ENCODE peak calls at places on chromosomes 5 and 9, in six cellular contexts. One of them, this sample, is unnamed.
A peak's percentile ranks its signal among the peaks of the same experiment; 100 is the strongest.

GRCh38 chr5:175344331-175345200 is 99.4 kb downstream of the DRD1 start:
- DNase-seq in IMR-90: peak; percentile 50
- DNase-seq in fibroblast of lung: peak; percentile 8
- DNase-seq in ovary: no peak
- DNase-seq in stomach: no peak
- DNase-seq in lung: no peak
- DNase-seq in this sample: no peak

GRCh38 chr5:78813286-78813685 is 164.7 kb upstream of the LHFPL2 start:
- DNase-seq in IMR-90: no peak
- DNase-seq in fibroblast of lung: no peak
- DNase-seq in ovary: no peak
- DNase-seq in stomach: no peak
- DNase-seq in lung: no peak
- DNase-seq in this sample: no peak

GRCh38 chr5:135033026-135033861 is 784 bp downstream of the PITX1 start:
- DNase-seq in IMR-90: peak; percentile 56
- DNase-seq in fibroblast of lung: peak; percentile 35
- DNase-seq in ovary: no peak
- DNase-seq in stomach: peak; percentile 43
- DNase-seq in lung: no peak
- DNase-seq in this sample: peak; percentile 51

GRCh38 chr9:33263936-33264472 is 504 bp downstream of the BAG1 start:
- DNase-seq in IMR-90: no peak
- DNase-seq in fibroblast of lung: peak; percentile 25
- DNase-seq in ovary: peak; percentile 59
- DNase-seq in stomach: peak; percentile 50
- DNase-seq in lung: peak; percentile 46
- DNase-seq in this sample: peak; percentile 72

GRCh38 chr5:71830626-71831539 is 111.8 kb downstream of the CARTPT start:
- DNase-seq in IMR-90: peak; percentile 83
- DNase-seq in fibroblast of lung: peak; percentile 88
- DNase-seq in ovary: peak; percentile 76
- DNase-seq in stomach: peak; percentile 69
- DNase-seq in lung: peak; percentile 51
- DNase-seq in this sample: peak; percentile 95

GRCh38 chr5:177309351-177310191 is 2.1 kb downstream of the MXD3 start:
- DNase-seq in IMR-90: peak; percentile 65
- DNase-seq in fibroblast of lung: peak; percentile 83
- DNase-seq in ovary: peak; percentile 53
- DNase-seq in stomach: peak; percentile 78
- DNase-seq in lung: peak; percentile 64
- DNase-seq in this sample: peak; percentile 75

GRCh38 chr5:23530571-23530970 is 23.2 kb downstream of the PRDM9 start:
- DNase-seq in IMR-90: no peak
- DNase-seq in fibroblast of lung: no peak
- DNase-seq in ovary: no peak
- DNase-seq in stomach: no peak
- DNase-seq in lung: no peak
- DNase-seq in this sample: no peak

GRCh38 chr9:106716820-106717219 is 146.1 kb upstream of the ZNF462 start:
- DNase-seq in IMR-90: peak; percentile 22
- DNase-seq in fibroblast of lung: no peak
- DNase-seq in ovary: no peak
- DNase-seq in stomach: no peak
- DNase-seq in lung: no peak
- DNase-seq in this sample: no peak

GRCh38 chr5:141615991-141616715 is 2.6 kb downstream of the DIAPH1 start:
- DNase-seq in IMR-90: no peak
- DNase-seq in fibroblast of lung: no peak
- DNase-seq in ovary: no peak
- DNase-seq in stomach: no peak
- DNase-seq in lung: no peak
- DNase-seq in this sample: no peak

GRCh38 chr5:34914671-34915138 is 599 bp downstream of the RAD1 start:
- DNase-seq in IMR-90: peak; percentile 29
- DNase-seq in fibroblast of lung: no peak
- DNase-seq in ovary: peak; percentile 35
- DNase-seq in stomach: peak; percentile 36
- DNase-seq in lung: no peak
- DNase-seq in this sample: peak; percentile 56

GRCh38 chr5:154477382-154478223 is 424 bp downstream of the HAND1 start:
- DNase-seq in IMR-90: peak; percentile 1
- DNase-seq in fibroblast of lung: no peak
- DNase-seq in ovary: no peak
- DNase-seq in stomach: no peak
- DNase-seq in lung: no peak
- DNase-seq in this sample: peak; percentile 27

GRCh38 chr5:174935854-174936474 is 211.6 kb downstream of the MSX2 start:
- DNase-seq in IMR-90: peak; percentile 30
- DNase-seq in fibroblast of lung: peak; percentile 68
- DNase-seq in ovary: no peak
- DNase-seq in stomach: peak; percentile 51
- DNase-seq in lung: peak; percentile 55
- DNase-seq in this sample: peak; percentile 77

GRCh38 chr9:21078702-21079101 is 960 bp upstream of the IFNB1 start:
- DNase-seq in IMR-90: no peak
- DNase-seq in fibroblast of lung: no peak
- DNase-seq in ovary: no peak
- DNase-seq in stomach: no peak
- DNase-seq in lung: no peak
- DNase-seq in this sample: no peak

GRCh38 chr9:11319477-11320060 is 706.8 kb upstream of the PTPRD start:
- DNase-seq in IMR-90: no peak
- DNase-seq in fibroblast of lung: no peak
- DNase-seq in ovary: no peak
- DNase-seq in stomach: no peak
- DNase-seq in lung: no peak
- DNase-seq in this sample: peak; percentile 6

GRCh38 chr9:16825971-16826370 is 44.5 kb downstream of the BNC2 start:
- DNase-seq in IMR-90: peak; percentile 96
- DNase-seq in fibroblast of lung: peak; percentile 73
- DNase-seq in ovary: no peak
- DNase-seq in stomach: no peak
- DNase-seq in lung: no peak
- DNase-seq in this sample: peak; percentile 86

GRCh38 chr5:43020294-43020711 is 19.8 kb downstream of the ANXA2R start:
- DNase-seq in IMR-90: peak; percentile 59
- DNase-seq in fibroblast of lung: no peak
- DNase-seq in ovary: no peak
- DNase-seq in stomach: no peak
- DNase-seq in lung: no peak
- DNase-seq in this sample: peak; percentile 74

GRCh38 chr9:114314881-114315722 is 7.8 kb upstream of the ORM1 start:
- DNase-seq in IMR-90: no peak
- DNase-seq in fibroblast of lung: no peak
- DNase-seq in ovary: peak; percentile 12
- DNase-seq in stomach: peak; percentile 51
- DNase-seq in lung: no peak
- DNase-seq in this sample: no peak

GRCh38 chr9:129478461-129478860 is 142.4 kb downstream of the C9orf50 start:
- DNase-seq in IMR-90: no peak
- DNase-seq in fibroblast of lung: no peak
- DNase-seq in ovary: no peak
- DNase-seq in stomach: no peak
- DNase-seq in lung: no peak
- DNase-seq in this sample: no peak

GRCh38 chr9:14686168-14686567 is 7.1 kb downstream of the ZDHHC21 start:
- DNase-seq in IMR-90: no peak
- DNase-seq in fibroblast of lung: no peak
- DNase-seq in ovary: no peak
- DNase-seq in stomach: no peak
- DNase-seq in lung: no peak
- DNase-seq in this sample: no peak

GRCh38 chr5:126676195-126676624 is 75.5 kb downstream of the PHAX start:
- DNase-seq in IMR-90: peak; percentile 60
- DNase-seq in fibroblast of lung: peak; percentile 68
- DNase-seq in ovary: peak; percentile 66
- DNase-seq in stomach: peak; percentile 57
- DNase-seq in lung: peak; percentile 56
- DNase-seq in this sample: peak; percentile 85

GRCh38 chr9:97628668-97629067 is 4.5 kb downstream of the TSTD2 start:
- DNase-seq in IMR-90: no peak
- DNase-seq in fibroblast of lung: no peak
- DNase-seq in ovary: no peak
- DNase-seq in stomach: no peak
- DNase-seq in lung: no peak
- DNase-seq in this sample: no peak

GRCh38 chr5:111830333-111830732 is 73.3 kb upstream of the NREP start:
- DNase-seq in IMR-90: peak; percentile 70
- DNase-seq in fibroblast of lung: peak; percentile 52
- DNase-seq in ovary: no peak
- DNase-seq in stomach: no peak
- DNase-seq in lung: no peak
- DNase-seq in this sample: peak; percentile 18

GRCh38 chr5:28512648-28513047 is 1474.3 kb upstream of the CDH9 start:
- DNase-seq in IMR-90: no peak
- DNase-seq in fibroblast of lung: no peak
- DNase-seq in ovary: no peak
- DNase-seq in stomach: no peak
- DNase-seq in lung: no peak
- DNase-seq in this sample: peak; percentile 75

GRCh38 chr9:16871358-16872151 is 1.1 kb upstream of the BNC2 start:
- DNase-seq in IMR-90: peak; percentile 88
- DNase-seq in fibroblast of lung: peak; percentile 94
- DNase-seq in ovary: peak; percentile 63
- DNase-seq in stomach: peak; percentile 35
- DNase-seq in lung: peak; percentile 46
- DNase-seq in this sample: peak; percentile 80

GRCh38 chr5:90557391-90557790 is 1.2 kb upstream of the ADGRV1 start:
- DNase-seq in IMR-90: no peak
- DNase-seq in fibroblast of lung: no peak
- DNase-seq in ovary: no peak
- DNase-seq in stomach: no peak
- DNase-seq in lung: no peak
- DNase-seq in this sample: no peak
- H3K4me3 ChIP-seq in IMR-90: no peak overlapping the region
- H3K4me3 ChIP-seq in fibroblast of lung: no peak overlapping the region
- H3K4me3 ChIP-seq in ovary: no peak overlapping the region
- H3K4me3 ChIP-seq in stomach: no peak overlapping the region
- H3K4me3 ChIP-seq in lung: no peak overlapping the region
- H3K4me3 ChIP-seq in this sample: no peak overlapping the region

DNA sequence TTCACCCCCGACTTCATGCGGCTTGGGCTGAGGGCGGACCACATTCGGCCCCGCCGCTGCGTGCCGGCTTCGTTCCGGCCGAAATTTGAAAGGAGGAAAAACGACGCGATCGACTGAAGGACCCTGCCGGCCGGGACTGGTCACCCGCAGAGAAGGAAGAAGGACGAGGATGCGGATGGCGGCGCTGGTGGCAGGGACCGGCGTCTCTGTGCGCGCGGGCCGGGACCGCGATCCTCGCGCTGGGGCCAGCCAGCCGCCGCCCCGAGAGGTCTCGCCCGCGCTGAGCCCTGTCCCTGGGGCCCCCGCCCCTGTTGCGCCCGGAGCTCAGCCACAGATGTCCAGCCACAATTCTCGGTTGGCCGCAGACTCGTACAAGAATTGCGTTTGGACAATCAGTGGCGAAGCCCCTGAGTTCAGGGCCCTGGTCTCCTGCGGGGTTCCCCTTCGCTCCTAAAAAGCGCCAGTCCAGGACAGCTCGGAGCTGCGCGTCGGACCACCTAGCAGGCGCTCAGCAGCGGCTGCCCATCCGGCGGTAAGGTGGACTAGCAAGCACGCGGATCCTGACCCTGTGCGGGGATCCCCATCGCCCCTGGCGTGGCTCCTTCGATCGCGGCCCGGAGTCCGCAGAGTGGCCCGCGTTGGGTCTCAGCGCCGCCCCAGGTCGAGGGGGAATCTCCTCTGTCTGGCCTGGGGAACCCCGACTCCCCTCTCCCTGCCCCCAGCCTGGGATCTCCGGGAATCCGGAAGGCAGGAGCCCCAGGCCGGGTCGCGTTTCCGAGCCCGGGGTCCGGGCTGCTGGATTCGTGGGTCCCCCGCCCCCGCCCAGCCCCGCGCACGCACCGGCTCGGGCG is 21.4 kb downstream of the URM1 start:
- DNase-seq in IMR-90: no peak
- DNase-seq in fibroblast of lung: no peak
- DNase-seq in ovary: no peak
- DNase-seq in stomach: no peak
- DNase-seq in lung: no peak
- DNase-seq in this sample: no peak
- H3K4me1 ChIP-seq in IMR-90: no peaks in the 10 kb centered on the region
- H3K4me1 ChIP-seq in fibroblast of lung: no peaks in the 10 kb centered on the region
- H3K4me1 ChIP-seq in ovary: no peaks in the 10 kb centered on the region
- H3K4me1 ChIP-seq in stomach: no peaks in the 10 kb centered on the region
- H3K4me1 ChIP-seq in lung: peaks cover 8% of the 10 kb centered on the region
- H3K4me1 ChIP-seq in this sample: peaks cover 6% of the 10 kb centered on the region

DNA sequence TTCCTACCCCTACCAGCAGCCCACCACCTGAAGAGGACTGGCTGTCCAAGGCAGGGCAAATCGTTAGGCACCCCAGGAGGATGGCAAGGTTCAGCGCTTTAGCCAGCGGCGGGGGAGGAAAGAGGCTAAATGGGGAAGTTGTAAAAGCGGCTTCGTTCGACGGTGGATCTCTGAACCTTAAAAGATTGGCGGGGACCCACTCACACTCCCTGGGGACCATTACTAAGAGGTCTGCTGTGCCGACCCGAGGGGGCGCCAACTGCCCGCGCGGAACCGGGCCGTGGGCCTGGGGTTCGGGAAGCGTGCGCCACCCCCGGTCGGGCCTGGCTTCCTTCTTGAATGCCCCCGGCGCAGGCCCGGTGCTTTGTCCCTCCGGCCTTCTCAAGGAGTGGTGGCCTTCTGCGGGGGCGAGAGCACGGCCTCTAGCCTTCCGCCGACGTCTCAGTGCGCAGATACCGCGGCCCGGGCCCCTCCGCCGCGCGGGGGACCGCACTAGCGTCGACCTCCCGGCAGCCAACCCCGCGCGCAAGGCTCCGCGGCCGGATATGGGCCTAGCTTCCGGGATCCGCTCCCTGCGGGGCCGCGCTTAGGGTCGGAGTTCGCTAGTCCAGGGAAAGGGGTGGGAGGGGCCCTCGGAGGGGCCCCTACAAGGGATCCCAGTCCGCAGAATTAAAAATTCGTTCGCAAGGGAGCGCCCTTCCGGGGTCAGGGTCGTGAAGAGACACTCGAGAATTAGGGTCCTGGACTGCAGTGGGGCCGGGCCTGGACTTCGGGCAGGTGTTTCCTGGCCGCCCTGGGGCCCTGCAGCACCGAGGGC is 10.5 kb downstream of the NR2F1-AS1 start:
- DNase-seq in IMR-90: no peak
- DNase-seq in fibroblast of lung: no peak
- DNase-seq in ovary: no peak
- DNase-seq in stomach: no peak
- DNase-seq in lung: no peak
- DNase-seq in this sample: no peak
- H3K4me3 ChIP-seq in IMR-90: no peak overlapping the region
- H3K4me3 ChIP-seq in fibroblast of lung: no peak overlapping the region
- H3K4me3 ChIP-seq in ovary: no peak overlapping the region
- H3K4me3 ChIP-seq in stomach: peak overlapping the region; percentile 31
- H3K4me3 ChIP-seq in lung: no peak overlapping the region
- H3K4me3 ChIP-seq in this sample: no peak overlapping the region

DNA sequence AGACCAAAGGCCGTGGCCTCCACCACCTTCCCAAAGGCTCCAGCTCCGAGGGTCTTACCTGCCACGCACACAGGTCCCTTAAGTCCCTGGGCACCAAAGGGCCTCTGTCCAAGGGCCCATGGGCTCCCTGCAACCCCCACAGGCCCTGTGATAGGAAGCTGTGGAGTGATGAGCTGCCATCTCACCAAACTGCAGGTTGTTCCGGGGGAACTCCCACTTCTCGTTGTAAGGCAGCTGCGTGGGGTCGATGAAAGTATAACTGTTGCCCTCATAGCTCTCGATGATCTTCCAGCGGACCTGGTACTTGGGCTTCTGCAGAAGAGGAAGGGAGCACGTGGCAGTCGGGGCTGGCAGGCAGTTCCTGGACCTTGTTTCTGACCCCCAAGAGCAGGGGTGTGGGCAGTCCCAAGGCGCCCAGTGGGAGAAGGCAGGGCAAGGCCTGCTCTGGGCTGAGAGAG is 24.8 kb downstream of the CSF1R start:
- DNase-seq in IMR-90: no peak
- DNase-seq in fibroblast of lung: no peak
- DNase-seq in ovary: no peak
- DNase-seq in stomach: no peak
- DNase-seq in lung: no peak
- DNase-seq in this sample: no peak
- H3K4me1 ChIP-seq in IMR-90: peaks cover 31% of the 10 kb centered on the region
- H3K4me1 ChIP-seq in fibroblast of lung: peaks cover 21% of the 10 kb centered on the region
- H3K4me1 ChIP-seq in ovary: no peaks in the 10 kb centered on the region
- H3K4me1 ChIP-seq in stomach: no peaks in the 10 kb centered on the region
- H3K4me1 ChIP-seq in lung: no peaks in the 10 kb centered on the region
- H3K4me1 ChIP-seq in this sample: peaks cover 15% of the 10 kb centered on the region

This sample was measured in adipocyte.